ENCODE peak calls at places on chromosomes 2 and 18, in five cellular contexts. L is thoracic aorta; V is GM23248; A is A673; G is effector memory CD4-positive, alpha-beta T cell. X is an unnamed sample. For H3K4me1, the result is how much of the 10 kb centered on the place peaks cover.

GRCh38 chr2:218010838-218011616 is 8.2 kb upstream of the TNS1 start:
- DNase-seq in L (no peak), V (no peak), A (peak), G (no peak), X (no peak)

GRCh38 chr2:48445091-48445725 is 84.7 kb upstream of the STON1 start:
- DNase-seq in L (no peak), V (no peak), A (no peak), G (no peak), X (no peak)

GRCh38 chr2:239811806-239812560 is 213.2 kb downstream of the NDUFA10 start:
- DNase-seq in L (no peak), V (no peak), A (no peak), G (no peak), X (no peak)

GRCh38 chr2:241935314-241935713 is 65.8 kb downstream of the RTP5 start:
- DNase-seq in L (no peak), V (peak), A (peak), G (no peak), X (no peak)

GRCh38 chr18:24991220-24991575 is 360.8 kb downstream of the ZNF521 start:
- DNase-seq in L (no peak), V (no peak), A (no peak), G (no peak), X (no peak)

GRCh38 chr2:25822190-25823117 is 55.8 kb downstream of the ASXL2 start:
- DNase-seq in L (no peak), V (peak), A (no peak), G (peak), X (no peak)

GRCh38 chr2:186365406-186365805 is 120.7 kb upstream of the ZC3H15 start:
- DNase-seq in L (no peak), V (no peak), A (no peak), G (no peak), X (no peak)

GRCh38 chr18:57107141-57107832 is 39.6 kb upstream of the BOD1L2 start:
- DNase-seq in L (no peak), V (peak), A (peak), G (no peak), X (no peak)

GRCh38 chr2:196242131-196242620 is 70.8 kb upstream of the STK17B start:
- DNase-seq in L (no peak), V (peak), A (no peak), G (no peak), X (no peak)

GRCh38 chr2:176455865-176456291 is 186.6 kb downstream of the MTX2 start:
- DNase-seq in L (no peak), V (peak), A (peak), G (no peak), X (no peak)

GRCh38 chr2:217186565-217187218 is 326.8 kb upstream of the TNP1 start:
- DNase-seq in L (no peak), V (no peak), A (no peak), G (no peak), X (no peak)

GRCh38 chr18:27996792-27997191 is 180.1 kb downstream of the CDH2 start:
- DNase-seq in L (no peak), V (peak), A (peak), G (no peak), X (no peak)

GRCh38 chr18:32389868-32390267 is 80.8 kb downstream of the GAREM1 start:
- DNase-seq in L (no peak), V (no peak), A (no peak), G (no peak), X (no peak)

GRCh38 chr18:62372156-62372555 is 47.0 kb downstream of the TNFRSF11A start:
- DNase-seq in L (no peak), V (no peak), A (no peak), G (no peak), X (no peak)

GRCh38 chr2:884027-884748 is 66.5 kb upstream of the SNTG2 start:
- DNase-seq in L (no peak), V (no peak), A (no peak), G (no peak), X (no peak)

GRCh38 chr2:110748489-110748867 is 16.1 kb downstream of the ACOXL start:
- DNase-seq in L (no peak), V (no peak), A (no peak), G (peak), X (no peak)
- H3K4me3 ChIP-seq in L (no peak), V (no peak), A (no peak), G (no peak), X (no peak)

DNA sequence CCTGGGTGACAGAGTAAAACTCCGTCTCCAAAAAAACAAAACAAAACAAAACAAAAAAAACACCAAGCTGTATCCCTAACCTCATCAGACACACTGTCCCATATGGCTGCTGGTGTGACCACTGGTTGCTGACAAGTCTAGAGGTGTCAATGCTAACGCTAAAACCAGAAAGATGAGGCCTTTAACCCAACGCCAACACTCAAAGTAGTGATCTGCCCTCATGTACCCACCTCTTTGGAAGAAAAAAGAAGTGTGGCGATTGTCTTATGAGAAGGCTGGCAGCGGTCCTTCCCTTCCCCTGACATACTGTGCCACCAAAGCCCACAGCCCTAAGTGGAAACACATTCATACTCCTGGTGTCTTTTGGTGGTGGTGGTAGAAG is 9.9 kb downstream of the SERTAD2 start:
- DNase-seq in L (no peak), V (peak), A (no peak), G (no peak), X (no peak)
- H3K4me1 ChIP-seq in L (under half), V (half or more), A (half or more), G (under half), X (half or more)

DNA sequence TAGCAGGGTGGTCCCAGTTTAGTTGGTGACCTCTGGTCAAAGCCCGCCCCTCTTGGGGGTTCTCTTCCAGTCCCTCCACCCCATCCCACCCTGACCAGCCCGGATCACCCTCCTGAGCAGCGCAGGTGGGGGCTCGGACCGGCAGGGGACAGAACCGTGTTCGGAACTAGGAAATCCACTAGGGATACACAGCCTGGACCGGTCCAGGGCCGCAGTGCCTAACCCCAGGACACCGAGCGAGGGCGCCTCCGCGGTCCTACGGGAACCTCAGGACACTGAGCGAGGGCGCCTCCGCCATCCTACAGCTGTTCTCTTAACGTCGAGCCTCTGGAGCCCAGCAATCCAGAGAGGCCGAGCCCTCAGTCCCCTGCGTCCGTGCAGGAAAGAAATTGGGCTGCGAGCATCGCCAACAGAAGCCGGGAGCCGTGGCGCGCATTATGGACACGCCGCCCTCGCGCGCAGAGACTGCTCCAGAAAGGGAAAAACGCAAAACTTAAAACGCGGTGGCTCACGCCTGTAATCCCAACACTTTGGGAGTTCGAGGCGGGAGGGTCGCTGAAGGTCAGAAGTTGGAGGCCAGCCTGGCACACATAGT is 8.5 kb downstream of the RAX start:
- DNase-seq in L (no peak), V (no peak), A (no peak), G (no peak), X (no peak)
- H3K4me3 ChIP-seq in L (peak), V (no peak), A (peak), G (peak), X (no peak)

DNA sequence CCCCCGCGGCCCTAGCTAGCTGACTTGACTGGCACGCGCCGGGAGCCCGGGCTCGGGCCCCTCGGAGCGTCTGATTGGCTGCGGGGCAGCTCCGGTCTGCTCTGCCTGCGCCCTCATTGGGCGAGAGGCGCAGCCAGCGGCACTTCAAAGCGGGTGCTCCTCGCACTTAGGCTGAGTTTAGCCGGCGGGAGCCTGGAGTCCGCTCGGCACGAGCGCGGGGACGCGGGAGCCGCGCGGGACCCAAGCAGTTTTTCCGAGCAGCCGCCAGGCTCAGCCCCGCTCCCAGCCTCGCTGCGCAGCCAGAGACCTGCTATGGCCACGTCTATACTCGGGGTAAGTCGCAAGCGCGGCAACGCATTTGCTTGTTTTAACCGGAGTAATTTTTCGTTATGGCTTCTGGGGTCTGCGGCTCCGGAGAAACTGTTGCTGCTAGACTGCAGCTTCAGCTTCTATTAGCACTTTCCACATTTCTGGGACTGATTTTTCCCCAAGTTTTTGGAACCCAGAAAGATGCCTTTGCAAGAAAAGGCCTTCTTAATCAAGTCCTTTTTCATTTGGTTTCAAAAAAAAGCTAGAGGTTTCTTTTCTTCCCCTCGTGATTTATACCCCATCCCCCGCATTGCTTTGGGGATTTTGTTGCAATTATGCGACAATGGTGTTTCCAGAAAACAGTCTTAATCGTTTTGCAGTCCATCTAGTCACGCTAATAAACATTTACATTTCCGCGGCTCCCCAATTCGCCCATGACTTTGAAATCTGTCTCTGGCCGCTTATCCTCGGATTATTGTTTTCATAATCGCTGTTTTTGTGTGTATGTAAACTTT is at the start of gene SP9:
- DNase-seq in L (no peak), V (peak), A (peak), G (no peak), X (peak)
- H3K4me1 ChIP-seq in L (under half), V (under half), A (under half), G (half or more), X (under half)

DNA sequence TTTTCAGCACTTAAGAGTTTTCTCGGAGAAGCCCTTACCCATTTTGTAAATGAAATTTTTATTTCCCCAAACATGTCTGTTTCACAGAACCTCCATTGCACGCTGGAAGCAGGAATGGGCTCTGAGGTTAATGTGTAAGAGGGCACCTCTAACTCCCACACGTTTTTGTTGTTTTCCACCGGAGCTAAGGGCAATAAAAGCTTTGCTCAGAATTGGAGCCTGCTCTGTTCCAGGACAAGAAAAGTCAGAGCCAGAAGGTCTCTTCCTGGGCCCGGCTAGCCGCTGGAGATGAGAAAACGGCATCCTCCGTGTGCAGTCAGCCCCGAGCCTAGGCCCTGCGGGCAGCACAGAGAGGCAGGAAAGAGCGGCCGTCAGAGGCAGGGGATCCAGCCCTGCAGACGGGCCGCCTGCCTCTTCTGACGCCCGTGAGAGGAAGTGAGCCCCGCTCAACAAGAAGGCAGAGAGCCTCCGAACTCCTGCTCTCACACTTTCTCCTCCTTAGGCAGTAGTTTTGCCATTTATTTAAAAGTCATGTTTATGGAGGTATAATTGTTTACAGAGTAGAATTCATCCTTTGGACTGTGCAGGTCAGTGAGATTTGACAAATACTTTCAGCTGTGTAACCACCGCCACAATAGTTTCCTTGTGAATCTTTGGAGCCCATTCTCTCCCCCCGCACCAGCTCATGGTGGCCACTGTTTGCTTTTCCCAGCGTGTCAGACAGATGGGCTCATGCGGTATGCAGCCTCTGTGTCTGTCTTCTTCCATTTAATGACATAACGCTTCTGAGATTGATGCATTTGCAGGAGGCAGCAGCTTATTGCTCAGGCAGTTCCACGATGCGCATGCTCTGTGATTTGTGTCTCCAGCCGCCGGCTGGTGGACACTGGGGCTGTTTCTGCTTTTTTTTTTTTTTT is 117.3 kb downstream of the GALR1 start:
- DNase-seq in L (no peak), V (peak), A (no peak), G (no peak), X (peak)
- H3K4me3 ChIP-seq in L (peak), V (peak), A (no peak), G (no peak), X (peak)

DNA sequence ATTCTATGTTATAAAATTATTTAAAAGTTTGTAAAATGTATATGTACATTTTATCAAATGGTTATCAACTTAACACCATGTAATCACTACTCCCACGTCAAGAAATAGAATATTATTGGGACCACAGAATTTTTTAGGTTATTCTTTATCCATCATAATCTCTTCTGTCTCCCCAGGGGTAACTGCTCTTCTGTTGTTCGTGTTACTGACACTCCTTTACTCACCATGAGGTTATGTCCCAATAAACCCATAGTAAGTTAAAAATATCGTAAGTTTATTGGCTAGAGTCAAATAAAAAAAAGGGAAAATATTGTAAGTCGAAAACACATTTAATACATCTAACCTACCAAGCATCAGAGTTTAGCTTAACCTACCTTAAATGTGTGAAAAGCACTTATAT is 14.0 kb downstream of the OTX1 start:
- DNase-seq in L (no peak), V (no peak), A (no peak), G (no peak), X (no peak)
- H3K4me1 ChIP-seq in L (under half), V (under half), A (under half), G (under half), X (under half)